ENCODE peak calls at places on chromosome 1, in five cellular contexts. X, E, Q, O and A are unnamed samples.

GRCh38 chr1:191643060-191643459 is 515.2 kb upstream of the RGS18 start:
- DNase-seq in E (no peak), Q (no peak), O (no peak), X (no peak), A (no peak)

GRCh38 chr1:115409097-115409852 is 71.2 kb upstream of the NGF start:
- DNase-seq in X (no peak), Q (no peak), E (no peak), O (no peak), A (no peak)

GRCh38 chr1:53410100-53410541 is 49.1 kb upstream of the DMRTB1 start:
- DNase-seq in Q (no peak), X (no peak), E (no peak), O (peak), A (no peak)

GRCh38 chr1:150976401-150976821 is 1.8 kb upstream of the CERS2 start:
- DNase-seq in Q (no peak), E (no peak), X (no peak), O (no peak), A (no peak)

GRCh38 chr1:154759196-154759595 is 110.9 kb downstream of the KCNN3 start:
- DNase-seq in Q (peak), E (no peak), O (no peak), X (no peak), A (no peak)

GRCh38 chr1:147640553-147641165 is 29.7 kb downstream of the ACP6 start:
- DNase-seq in E (peak), X (peak), Q (peak), O (peak), A (no peak)

GRCh38 chr1:30856260-30856790 is 52.2 kb downstream of the SDC3 start:
- DNase-seq in Q (no peak), E (peak), O (no peak), X (no peak), A (no peak)

GRCh38 chr1:52356818-52357355 is 9.1 kb downstream of the CC2D1B start:
- DNase-seq in Q (no peak), X (no peak), E (no peak), O (no peak), A (no peak)

GRCh38 chr1:154431586-154432373 is 26.6 kb downstream of the IL6R start:
- DNase-seq in E (no peak), O (peak), X (peak), Q (peak), A (peak)

GRCh38 chr1:173507205-173507846 is 30.2 kb downstream of the PRDX6 start:
- DNase-seq in X (peak), O (peak), Q (no peak), E (no peak), A (no peak)

GRCh38 chr1:197633447-197634039 is 141.7 kb downstream of the DENND1B start:
- DNase-seq in O (no peak), E (no peak), Q (no peak), X (no peak), A (no peak)

GRCh38 chr1:88327391-88328267 is 356.4 kb upstream of the PKN2 start:
- DNase-seq in Q (no peak), E (no peak), O (peak), X (peak), A (no peak)

GRCh38 chr1:176989023-176989422 is 175.5 kb downstream of the ASTN1 start:
- DNase-seq in O (no peak), X (peak), E (no peak), Q (no peak), A (no peak)

GRCh38 chr1:43269627-43270375 is at the start of gene TMEM125:
- DNase-seq in O (no peak), E (no peak), X (no peak), Q (no peak), A (peak)

GRCh38 chr1:202279806-202280205 is 61.9 kb downstream of the UBE2T start:
- DNase-seq in O (no peak), Q (no peak), X (peak), E (no peak), A (no peak)

GRCh38 chr1:148354909-148355308 is 128.2 kb downstream of the PPIAL4G start:
- DNase-seq in E (no peak), O (no peak), Q (no peak), X (no peak), A (no peak)

GRCh38 chr1:4010284-4010683 is 110.2 kb upstream of the C1orf174 start:
- DNase-seq in Q (no peak), X (no peak), E (no peak), O (no peak), A (peak)

GRCh38 chr1:94299627-94300552 is 62.5 kb upstream of the ARHGAP29 start:
- DNase-seq in Q (no peak), O (peak), E (no peak), X (peak), A (no peak)

GRCh38 chr1:65066379-65066765 is 81.6 kb upstream of the AK4 start:
- DNase-seq in E (no peak), X (no peak), O (no peak), Q (no peak), A (no peak)

GRCh38 chr1:241610056-241610815 is 29.9 kb downstream of the CHML start:
- DNase-seq in O (no peak), E (no peak), X (peak), Q (no peak), A (no peak)